ENCODE peak calls at places on chromosomes 5 and 9, in eight cellular contexts. D, Z, E, S, N, P, G and T are unnamed samples.

GRCh38 chr5:36369092-36369737 is 67.5 kb upstream of the RANBP3L start:
- DNase-seq in Z (no peak), N (no peak), P (no peak), E (no peak), G (no peak), S (no peak), D (no peak), T (no peak)

GRCh38 chr9:132383462-132383883 is 23.2 kb downstream of the TTF1 start:
- DNase-seq in D (no peak), E (no peak), G (no peak), N (no peak), Z (no peak), P (no peak), S (no peak), T (no peak)

GRCh38 chr5:74543162-74543995 is 97.1 kb downstream of the ENC1 start:
- DNase-seq in E (peak; percentile 84), G (no peak), N (peak; percentile 83), Z (no peak), S (no peak), P (peak; percentile 89), D (no peak), T (peak; percentile 79)

GRCh38 chr5:180785794-180786221 is 16.8 kb downstream of the MGAT1 start:
- DNase-seq in E (peak; percentile 91), G (no peak), P (peak; percentile 93), D (no peak), S (no peak), N (peak; percentile 87), Z (no peak), T (peak; percentile 94)

GRCh38 chr5:139667001-139667729 is 19.0 kb downstream of the CXXC5 start:
- DNase-seq in Z (no peak), G (no peak), D (no peak), E (no peak), P (no peak), S (no peak), N (no peak), T (no peak)

GRCh38 chr9:35538361-35539234 is 48.7 kb downstream of the RUSC2 start:
- DNase-seq in G (no peak), N (peak; percentile 76), P (peak; percentile 87), S (no peak), D (peak; percentile 75), Z (no peak), E (peak; percentile 86), T (peak; percentile 81)

GRCh38 chr9:10366171-10366779 is 246.5 kb downstream of the PTPRD start:
- DNase-seq in G (no peak), E (peak; percentile 67), N (peak; percentile 48), P (peak; percentile 50), S (peak; percentile 32), D (no peak), Z (no peak), T (no peak)

GRCh38 chr9:126503333-126504085 is 110.2 kb upstream of the LMX1B start:
- DNase-seq in S (no peak), D (no peak), P (no peak), N (no peak), E (no peak), G (no peak), Z (no peak), T (no peak)

GRCh38 chr5:65482727-65483473 is 1.2 kb upstream of the ADAMTS6 start:
- DNase-seq in P (peak; percentile 72), S (peak; percentile 21), N (peak; percentile 32), Z (no peak), D (no peak), E (peak; percentile 85), G (no peak), T (no peak)

GRCh38 chr5:77231470-77232138 is 21.1 kb downstream of the PDE8B start:
- DNase-seq in N (no peak), S (no peak), E (peak; percentile 8), D (no peak), Z (no peak), G (no peak), P (peak; percentile 62), T (no peak)

GRCh38 chr9:114271556-114272510 is 51.1 kb upstream of the ORM1 start:
- DNase-seq in D (peak; percentile 45), E (peak; percentile 83), N (peak; percentile 65), Z (no peak), S (peak; percentile 28), G (no peak), P (peak; percentile 82), T (no peak)

GRCh38 chr9:121326130-121326838 is 43.8 kb downstream of the STOM start:
- DNase-seq in E (peak; percentile 22), D (peak; percentile 92), P (no peak), Z (no peak), G (no peak), S (no peak), N (peak; percentile 33), T (peak; percentile 96)

GRCh38 chr5:40428129-40428528 is 251.6 kb upstream of the PTGER4 start:
- DNase-seq in P (no peak), N (no peak), G (no peak), S (no peak), Z (no peak), D (no peak), E (no peak), T (no peak)

GRCh38 chr9:104800068-104800785 is 36.3 kb downstream of the NIPSNAP3B start:
- DNase-seq in G (no peak), S (no peak), Z (no peak), E (no peak), N (no peak), D (no peak), P (no peak), T (no peak)

GRCh38 chr9:133227242-133227860 is 18.3 kb upstream of the OBP2B start:
- DNase-seq in D (no peak), S (no peak), Z (no peak), N (no peak), P (no peak), E (no peak), G (no peak), T (peak; percentile 24)

GRCh38 chr9:106423575-106423974 is 439.4 kb upstream of the ZNF462 start:
- DNase-seq in E (no peak), D (no peak), Z (no peak), N (no peak), S (no peak), G (no peak), P (no peak), T (no peak)

GRCh38 chr9:126719677-126720435 is 85.0 kb upstream of the ZBTB43 start:
- DNase-seq in P (peak; percentile 96), D (peak; percentile 75), G (peak; percentile 86), S (peak; percentile 55), Z (peak; percentile 82), E (peak; percentile 98), N (peak; percentile 95), T (peak; percentile 19)

GRCh38 chr5:107431998-107432397 is 238.7 kb downstream of the EFNA5 start:
- DNase-seq in N (no peak), S (no peak), Z (no peak), G (no peak), D (no peak), P (no peak), E (no peak), T (no peak)

GRCh38 chr9:98552306-98552705 is 156.4 kb downstream of the GABBR2 start:
- DNase-seq in E (no peak), S (no peak), D (no peak), G (no peak), Z (no peak), N (peak; percentile 71), P (peak; percentile 37), T (peak; percentile 81)
- H3K4me3 ChIP-seq in E (no peak overlapping the region), S (no peak overlapping the region), D (no peak overlapping the region), G (no peak overlapping the region), Z (no peak overlapping the region), N (no peak overlapping the region), P (no peak overlapping the region), T (no peak overlapping the region)

DNA sequence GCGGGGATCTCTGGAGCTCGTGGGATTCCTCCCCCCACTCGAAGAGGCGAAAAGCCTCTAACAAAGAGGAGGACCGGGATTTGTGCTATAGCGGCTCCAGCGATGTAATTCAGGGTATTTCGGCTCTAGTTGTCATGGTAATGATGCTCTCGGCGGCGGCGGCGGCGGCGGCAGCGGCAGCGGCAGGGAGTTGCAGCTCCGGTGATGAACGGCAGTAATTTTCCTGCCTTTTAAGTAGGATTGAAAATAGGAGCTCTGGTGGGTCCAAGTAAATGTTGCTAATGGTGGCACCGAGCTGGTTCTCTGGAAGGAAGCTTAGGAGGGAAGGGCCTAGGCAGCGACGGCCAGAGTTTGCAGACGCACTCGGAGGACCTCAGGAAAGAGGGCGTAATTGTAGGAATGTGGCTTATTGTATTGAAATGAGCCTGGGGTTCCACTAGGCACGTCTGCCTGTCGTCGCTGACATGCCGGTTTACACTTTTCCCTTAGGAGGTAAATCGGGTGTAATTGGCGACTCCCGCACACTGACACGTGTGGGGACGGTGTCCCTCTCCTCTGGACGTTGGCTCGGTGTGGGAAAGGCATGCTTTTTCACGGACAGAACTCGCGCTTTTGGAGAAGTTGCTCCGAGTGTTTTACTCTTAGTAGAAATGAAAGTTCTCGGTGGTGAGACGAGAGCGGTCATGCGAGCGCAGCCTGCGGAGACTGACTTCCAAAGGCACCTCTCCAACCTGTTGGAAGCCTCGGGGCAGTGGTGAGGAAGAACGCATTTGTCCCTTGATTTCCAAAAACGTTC is 1.1 kb downstream of the NR4A3 start:
- DNase-seq in Z (peak; percentile 45), G (peak; percentile 30), D (peak; percentile 40), N (peak; percentile 82), P (peak; percentile 87), S (peak; percentile 9), E (peak; percentile 81), T (peak; percentile 65)
- H3K27me3 ChIP-seq in Z (peaks cover 47% of the 10 kb centered on the region), G (peaks cover 28% of the 10 kb centered on the region), D (peaks cover 9% of the 10 kb centered on the region), N (peaks cover 71% of the 10 kb centered on the region), P (peaks cover 63% of the 10 kb centered on the region), S (peaks cover 49% of the 10 kb centered on the region), E (peaks cover 77% of the 10 kb centered on the region), T (no peaks in the 10 kb centered on the region)

GRCh38 chr9:76905661-76905983 is 292 bp downstream of the PRUNE2 start:
- DNase-seq in N (no peak), G (no peak), S (no peak), Z (no peak), E (peak; percentile 65), P (no peak), D (no peak), T (no peak)
- H3K4me3 ChIP-seq in N (peak overlapping the region; percentile 61), G (no peak overlapping the region), S (no peak overlapping the region), Z (no peak overlapping the region), E (peak overlapping the region; percentile 97), P (peak overlapping the region; percentile 85), D (peak overlapping the region; percentile 41), T (peak overlapping the region; percentile 28)

GRCh38 chr5:132822650-132823480 is 7.6 kb downstream of the SHROOM1 start:
- DNase-seq in E (peak; percentile 88), D (no peak), S (no peak), N (peak; percentile 85), Z (no peak), P (peak; percentile 95), G (no peak), T (no peak)
- H3K27me3 ChIP-seq in E (peaks cover 72% of the 10 kb centered on the region), D (no peaks in the 10 kb centered on the region), S (no peaks in the 10 kb centered on the region), N (peaks cover 99% of the 10 kb centered on the region), Z (peaks cover 30% of the 10 kb centered on the region), P (peaks cover 40% of the 10 kb centered on the region), G (peaks cover 20% of the 10 kb centered on the region), T (no peaks in the 10 kb centered on the region)